ENCODE peak calls at places on chromosome 12, in ten cellular contexts. T, Y, K, I, Z, H, G, F, R and O are unnamed samples.

GRCh38 chr12:54725233-54725843 is 77.2 kb upstream of the DCD start:
- DNase-seq in H (peak), R (no peak), I (no peak), Y (peak), F (no peak), Z (no peak), K (no peak), T (no peak), G (peak), O (peak)

GRCh38 chr12:40794087-40794486 is 101.8 kb downstream of the CNTN1 start:
- DNase-seq in Z (no peak), G (no peak), I (no peak), Y (no peak), T (no peak), R (no peak), K (no peak), H (no peak), F (no peak), O (no peak)

GRCh38 chr12:100651694-100652093 is 78.2 kb downstream of the GAS2L3 start:
- DNase-seq in Y (no peak), Z (no peak), K (no peak), F (no peak), I (no peak), H (no peak), T (no peak), R (no peak), G (no peak), O (no peak)

GRCh38 chr12:46455648-46456352 is 83.2 kb upstream of the SLC38A2 start:
- DNase-seq in H (no peak), G (peak), T (no peak), Z (no peak), Y (no peak), K (peak), I (no peak), R (no peak), F (no peak), O (no peak)

GRCh38 chr12:13602217-13602616 is 379.2 kb downstream of the GRIN2B start:
- DNase-seq in T (no peak), F (no peak), K (peak), G (no peak), H (no peak), Y (no peak), I (no peak), R (no peak), Z (no peak), O (no peak)

GRCh38 chr12:100574262-100575074 is 984 bp downstream of the GAS2L3 start:
- DNase-seq in Z (peak), G (peak), K (peak), I (no peak), T (no peak), R (no peak), F (peak), Y (no peak), H (peak), O (peak)

GRCh38 chr12:25388216-25388615 is 137.5 kb upstream of the KRAS start:
- DNase-seq in Z (peak), H (no peak), T (peak), F (no peak), R (peak), G (peak), K (peak), I (no peak), Y (no peak), O (no peak)

GRCh38 chr12:104457746-104458644 is 1.2 kb downstream of the CHST11 start:
- DNase-seq in Y (no peak), H (no peak), I (no peak), G (peak), K (peak), T (peak), R (peak), F (peak), Z (peak), O (no peak)

GRCh38 chr12:105775351-105775750 is 363.4 kb downstream of the NUAK1 start:
- DNase-seq in I (no peak), Z (no peak), K (peak), T (no peak), G (peak), Y (peak), F (no peak), H (peak), R (no peak), O (peak)

GRCh38 chr12:78186670-78187069 is 356.0 kb downstream of the NAV3 start:
- DNase-seq in Z (no peak), I (no peak), T (no peak), R (no peak), H (no peak), G (no peak), K (no peak), F (no peak), Y (no peak), O (no peak)

GRCh38 chr12:120584343-120585149 is 3.3 kb upstream of the POP5 start:
- DNase-seq in T (peak), Z (peak), R (peak), K (peak), Y (no peak), I (peak), H (no peak), F (peak), G (peak), O (peak)
- TF ChIP-seq CTCF in T (peak), Z (peak), R (peak), K (no peak), Y (peak), I (no peak), H (peak), F (peak), G (no peak), O (peak)

DNA sequence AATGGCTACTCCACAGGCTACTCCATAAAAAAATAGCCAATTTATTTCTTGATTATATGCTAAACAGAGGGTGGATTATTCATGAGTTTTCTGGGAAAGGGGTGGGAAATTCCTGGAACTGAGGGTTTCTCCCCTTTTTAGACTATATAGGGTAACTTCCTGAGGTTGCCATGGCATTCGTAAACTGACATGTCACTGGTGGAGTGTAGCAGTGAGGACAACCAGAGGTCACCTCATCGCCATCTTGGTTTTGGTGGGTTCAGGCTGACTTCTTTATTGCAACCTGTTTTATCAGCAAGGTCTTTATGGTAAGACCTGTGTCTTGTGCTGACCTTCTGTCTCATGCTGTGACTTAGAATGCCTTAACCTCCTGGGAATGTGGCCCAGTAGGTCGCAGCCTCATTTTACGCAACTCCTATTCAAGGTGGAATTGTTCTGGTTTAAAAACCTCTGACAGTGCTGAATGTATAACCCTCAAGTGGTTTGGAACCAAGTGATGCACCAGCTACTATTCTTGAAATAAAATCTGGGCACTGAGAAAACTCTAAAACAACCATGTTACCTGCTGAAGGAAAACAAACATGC is 27.7 kb downstream of the C12orf56 start:
- DNase-seq in G (no peak), Y (no peak), I (no peak), H (no peak), T (no peak), R (no peak), Z (no peak), F (no peak), K (no peak), O (no peak)
- TF ChIP-seq CTCF in G (no peak), Y (no peak), I (no peak), H (no peak), T (no peak), R (no peak), Z (no peak), F (no peak), K (no peak), O (no peak)

GRCh38 chr12:43733687-43734086 is 24.9 kb downstream of the PUS7L start:
- DNase-seq in K (no peak), R (no peak), Y (no peak), Z (no peak), F (no peak), I (no peak), T (no peak), G (no peak), H (no peak), O (no peak)
- TF ChIP-seq CTCF in K (no peak), R (no peak), Y (no peak), Z (no peak), F (no peak), I (no peak), T (no peak), G (peak), H (no peak), O (no peak)

GRCh38 chr12:132955933-132956725 is at the start of gene ZNF605:
- DNase-seq in Z (peak), G (peak), Y (peak), K (peak), R (peak), H (peak), T (peak), F (peak), I (peak), O (peak)

GRCh38 chr12:132953163-132953425 is 3.0 kb downstream of the ZNF605 start:
- DNase-seq in G (no peak), R (no peak), Y (no peak), T (no peak), H (no peak), I (no peak), K (no peak), Z (no peak), F (no peak), O (no peak)

GRCh38 chr12:132954471-132955048 is 1.5 kb downstream of the ZNF605 start:
- DNase-seq in T (no peak), G (peak), I (no peak), R (no peak), Z (no peak), K (no peak), H (peak), F (no peak), Y (no peak), O (no peak)

GRCh38 chr12:132953771-132954170 is 2.3 kb downstream of the ZNF605 start:
- DNase-seq in T (no peak), H (no peak), Z (no peak), R (no peak), G (no peak), I (no peak), F (no peak), Y (no peak), K (no peak), O (no peak)

GRCh38 chr12:132955094-132955932 is 793 bp downstream of the ZNF605 start:
- DNase-seq in Z (peak), T (peak), H (peak), G (peak), Y (peak), R (peak), I (no peak), F (peak), K (peak), O (peak)
- TF ChIP-seq CTCF in Z (no peak), T (no peak), H (no peak), G (no peak), Y (no peak), R (peak), I (no peak), F (no peak), K (no peak), O (no peak)

GRCh38 chr12:39375206-39375808 is 67.6 kb downstream of the KIF21A start:
- DNase-seq in K (no peak), T (no peak), Z (no peak), R (no peak), Y (no peak), I (no peak), G (no peak), F (no peak), H (no peak), O (no peak)
- TF ChIP-seq CTCF in K (peak), T (no peak), Z (no peak), R (no peak), Y (peak), I (no peak), G (peak), F (no peak), H (peak), O (peak)

GRCh38 chr12:70948976-70949336 is 28.4 kb upstream of the PTPRR start:
- DNase-seq in K (no peak), F (peak), G (no peak), R (no peak), T (no peak), H (peak), Z (no peak), Y (no peak), I (no peak), O (no peak)
- TF ChIP-seq CTCF in K (no peak), F (peak), G (no peak), R (no peak), T (no peak), H (no peak), Z (no peak), Y (no peak), I (no peak), O (no peak)

DNA sequence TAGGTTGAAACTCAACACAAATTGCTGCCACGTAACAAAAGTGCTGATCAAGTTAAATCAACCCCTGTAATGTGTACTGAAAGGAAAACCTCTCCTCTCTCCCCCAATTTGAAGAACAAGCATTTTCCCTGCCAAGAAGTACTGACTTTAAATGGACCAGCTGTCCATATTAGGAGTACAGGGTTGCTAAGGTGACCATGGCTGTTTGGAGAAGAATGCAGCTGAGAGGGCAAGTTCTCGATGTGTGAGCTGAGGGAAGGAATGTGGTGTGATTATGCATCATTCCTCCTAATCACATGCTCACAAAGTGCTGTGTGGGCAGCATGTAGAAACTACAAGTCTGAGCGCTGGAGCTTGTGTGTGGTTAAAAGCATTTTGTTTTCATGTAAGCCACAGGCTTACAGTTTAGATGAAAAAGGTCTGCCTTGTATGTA is 50.9 kb upstream of the CCT2 start:
- DNase-seq in G (peak), F (peak), T (peak), H (peak), I (no peak), Y (peak), Z (peak), R (no peak), K (peak), O (peak)
- TF ChIP-seq CTCF in G (no peak), F (no peak), T (no peak), H (no peak), I (no peak), Y (no peak), Z (no peak), R (no peak), K (no peak), O (no peak)

GRCh38 chr12:19654630-19655384 is 215.5 kb downstream of the AEBP2 start:
- DNase-seq in K (no peak), G (no peak), H (peak), Y (peak), I (no peak), F (no peak), T (no peak), R (no peak), Z (no peak), O (peak)
- TF ChIP-seq CTCF in K (no peak), G (no peak), H (no peak), Y (no peak), I (no peak), F (peak), T (no peak), R (no peak), Z (no peak), O (no peak)

DNA sequence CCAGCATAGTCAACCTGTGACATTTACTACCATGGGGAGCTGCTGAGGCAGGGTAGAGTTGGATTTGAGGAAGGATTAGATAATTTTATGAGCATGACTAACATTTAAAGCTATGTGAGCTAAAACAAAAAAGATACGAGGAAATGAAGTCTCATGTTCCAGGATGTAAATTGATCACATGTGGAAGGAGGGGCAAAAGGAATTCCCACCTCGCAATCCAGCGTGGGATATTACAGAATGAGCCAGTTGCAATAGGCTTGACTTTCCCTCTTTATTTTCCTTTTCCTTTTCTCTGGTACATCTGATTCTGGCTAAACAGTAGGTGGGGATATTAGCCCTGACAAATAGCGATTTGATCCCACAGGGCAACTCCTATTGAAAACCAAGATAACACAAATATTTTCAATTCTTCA is 214.9 kb upstream of the HMGA2 start:
- DNase-seq in Y (peak), H (peak), G (peak), I (no peak), R (no peak), F (no peak), T (no peak), Z (no peak), K (peak), O (peak)
- TF ChIP-seq CTCF in Y (peak), H (peak), G (peak), I (no peak), R (no peak), F (no peak), T (no peak), Z (no peak), K (no peak), O (peak)